ENCODE peak calls at places on chromosomes 2 and 18, in four cellular contexts. One of them, this sample, is unnamed.

GRCh38 chr2:238228700-238229099 is 11.1 kb downstream of the HES6 start:
- DNase-seq in K562: no peak
- DNase-seq in A549: no peak
- DNase-seq in GM12878: no peak
- DNase-seq in this sample: no peak

GRCh38 chr18:47758000-47758399 is 172.5 kb downstream of the SMAD2 start:
- DNase-seq in K562: no peak
- DNase-seq in A549: no peak
- DNase-seq in GM12878: no peak
- DNase-seq in this sample: no peak

GRCh38 chr18:24364177-24364576 is 33.4 kb downstream of the OSBPL1A start:
- DNase-seq in K562: no peak
- DNase-seq in A549: no peak
- DNase-seq in GM12878: no peak
- DNase-seq in this sample: no peak

GRCh38 chr2:120620025-120620793 is 115.5 kb upstream of the GLI2 start:
- DNase-seq in K562: no peak
- DNase-seq in A549: peak
- DNase-seq in GM12878: no peak
- DNase-seq in this sample: no peak

GRCh38 chr18:48295586-48296311 is 113.4 kb downstream of the ZBTB7C start:
- DNase-seq in K562: no peak
- DNase-seq in A549: no peak
- DNase-seq in GM12878: no peak
- DNase-seq in this sample: peak

GRCh38 chr18:74440808-74441427 is 16.2 kb downstream of the DIPK1C start:
- DNase-seq in K562: no peak
- DNase-seq in A549: no peak
- DNase-seq in GM12878: no peak
- DNase-seq in this sample: no peak

GRCh38 chr2:88281302-88282217 is 111.4 kb downstream of the THNSL2 start:
- DNase-seq in K562: no peak
- DNase-seq in A549: no peak
- DNase-seq in GM12878: no peak
- DNase-seq in this sample: no peak

GRCh38 chr2:217800433-217801114 is 202.2 kb downstream of the TNS1 start:
- DNase-seq in K562: no peak
- DNase-seq in A549: no peak
- DNase-seq in GM12878: no peak
- DNase-seq in this sample: peak

GRCh38 chr18:46386788-46387187 is 270.2 kb downstream of the LOXHD1 start:
- DNase-seq in K562: no peak
- DNase-seq in A549: no peak
- DNase-seq in GM12878: no peak
- DNase-seq in this sample: no peak

GRCh38 chr2:41933035-41933429 is 114.8 kb upstream of the PKDCC start:
- DNase-seq in K562: no peak
- DNase-seq in A549: no peak
- DNase-seq in GM12878: no peak
- DNase-seq in this sample: no peak

GRCh38 chr18:73199151-73199550 is 331.4 kb upstream of the NETO1 start:
- DNase-seq in K562: no peak
- DNase-seq in A549: no peak
- DNase-seq in GM12878: no peak
- DNase-seq in this sample: no peak

GRCh38 chr2:1945837-1946236 is 201.5 kb upstream of the PXDN start:
- DNase-seq in K562: no peak
- DNase-seq in A549: no peak
- DNase-seq in GM12878: no peak
- DNase-seq in this sample: no peak

GRCh38 chr2:20563833-20564232 is 87.1 kb downstream of the HS1BP3 start:
- DNase-seq in K562: no peak
- DNase-seq in A549: no peak
- DNase-seq in GM12878: no peak
- DNase-seq in this sample: no peak

GRCh38 chr2:176613358-176614032 is 344.3 kb downstream of the MTX2 start:
- DNase-seq in K562: no peak
- DNase-seq in A549: no peak
- DNase-seq in GM12878: no peak
- DNase-seq in this sample: no peak

GRCh38 chr2:55048514-55048924 is 1.7 kb downstream of the RTN4 start:
- DNase-seq in K562: peak
- DNase-seq in A549: peak
- DNase-seq in GM12878: no peak
- DNase-seq in this sample: no peak

GRCh38 chr2:55051026-55051866 is 995 bp upstream of the RTN4 start:
- DNase-seq in K562: peak
- DNase-seq in A549: peak
- DNase-seq in GM12878: no peak
- DNase-seq in this sample: no peak

GRCh38 chr2:55048925-55049793 is 1.1 kb downstream of the RTN4 start:
- DNase-seq in K562: peak
- DNase-seq in A549: peak
- DNase-seq in GM12878: no peak
- DNase-seq in this sample: peak

GRCh38 chr2:55050133-55050994 is at the start of gene RTN4:
- DNase-seq in K562: peak
- DNase-seq in A549: peak
- DNase-seq in GM12878: peak
- DNase-seq in this sample: peak

GRCh38 chr2:55049794-55050132 is 488 bp downstream of the RTN4 start:
- DNase-seq in K562: no peak
- DNase-seq in A549: peak
- DNase-seq in GM12878: no peak
- DNase-seq in this sample: no peak
- TF ChIP-seq ESRRA in K562: no peak
- TF ChIP-seq ESRRA in A549: no peak
- TF ChIP-seq ESRRA in GM12878: no peak
- TF ChIP-seq ESRRA in this sample: no peak

GRCh38 chr18:56841836-56842235 is 190.7 kb downstream of the WDR7 start:
- DNase-seq in K562: no peak
- DNase-seq in A549: no peak
- DNase-seq in GM12878: no peak
- DNase-seq in this sample: no peak
- TF ChIP-seq ESRRA in K562: no peak
- TF ChIP-seq ESRRA in A549: no peak
- TF ChIP-seq ESRRA in GM12878: no peak
- TF ChIP-seq ESRRA in this sample: no peak

GRCh38 chr2:239937866-239938640 is 87.1 kb downstream of the NDUFA10 start:
- DNase-seq in K562: no peak
- DNase-seq in A549: no peak
- DNase-seq in GM12878: no peak
- DNase-seq in this sample: peak

GRCh38 chr2:239934571-239935171 is 90.5 kb downstream of the NDUFA10 start:
- DNase-seq in K562: peak
- DNase-seq in A549: peak
- DNase-seq in GM12878: no peak
- DNase-seq in this sample: peak

GRCh38 chr2:239938651-239939486 is 86.3 kb downstream of the NDUFA10 start:
- DNase-seq in K562: no peak
- DNase-seq in A549: no peak
- DNase-seq in GM12878: no peak
- DNase-seq in this sample: peak

GRCh38 chr2:239935789-239936758 is 89.1 kb downstream of the NDUFA10 start:
- DNase-seq in K562: no peak
- DNase-seq in A549: no peak
- DNase-seq in GM12878: no peak
- DNase-seq in this sample: peak

DNA sequence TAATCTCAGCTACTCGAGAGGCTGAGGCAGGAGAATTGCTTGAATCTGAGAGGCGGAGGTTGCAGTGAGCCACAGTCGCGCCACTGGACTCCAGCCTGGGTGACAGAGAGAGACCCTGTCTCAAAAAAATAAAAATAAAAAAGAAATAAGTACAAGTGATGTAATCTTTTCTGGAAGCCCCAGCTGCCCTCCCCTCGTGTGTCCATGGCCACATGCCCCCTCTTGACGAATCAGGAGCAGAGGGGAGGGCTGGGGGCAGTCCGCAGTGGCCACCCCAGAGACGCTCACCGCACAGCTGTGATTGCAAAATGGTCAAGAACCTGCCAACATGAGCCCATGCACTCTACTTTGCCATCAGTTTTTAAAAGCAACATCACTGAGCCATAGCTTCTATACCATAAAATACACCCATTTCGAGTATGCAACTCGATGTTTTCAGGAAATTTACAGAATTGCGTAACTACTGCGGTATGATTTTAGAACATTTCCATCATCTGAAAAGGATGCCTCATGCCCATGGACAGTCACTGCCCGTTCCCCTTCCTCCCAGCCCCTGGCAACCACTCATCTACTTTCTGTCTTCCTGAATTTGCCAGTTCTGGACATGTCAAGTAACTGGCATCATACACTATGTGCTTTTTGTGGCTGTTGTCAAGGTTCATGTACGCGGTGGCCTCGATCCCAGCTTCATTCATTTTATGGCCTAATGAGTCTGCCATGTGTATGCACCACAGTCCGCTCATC is 88.1 kb downstream of the NDUFA10 start:
- DNase-seq in K562: no peak
- DNase-seq in A549: no peak
- DNase-seq in GM12878: no peak
- DNase-seq in this sample: peak
- TF ChIP-seq ESRRA in K562: no peak
- TF ChIP-seq ESRRA in A549: no peak
- TF ChIP-seq ESRRA in GM12878: no peak
- TF ChIP-seq ESRRA in this sample: no peak

GRCh38 chr2:109085912-109086742 is 42.9 kb upstream of the SH3RF3 start:
- DNase-seq in K562: no peak
- DNase-seq in A549: no peak
- DNase-seq in GM12878: no peak
- DNase-seq in this sample: no peak

GRCh38 chr2:109086743-109087020 is 42.3 kb upstream of the SH3RF3 start:
- DNase-seq in K562: no peak
- DNase-seq in A549: no peak
- DNase-seq in GM12878: no peak
- DNase-seq in this sample: no peak

GRCh38 chr2:109084341-109084740 is 44.7 kb upstream of the SH3RF3 start:
- DNase-seq in K562: no peak
- DNase-seq in A549: no peak
- DNase-seq in GM12878: no peak
- DNase-seq in this sample: no peak

GRCh38 chr2:109081374-109081773 is 47.6 kb upstream of the SH3RF3 start:
- DNase-seq in K562: no peak
- DNase-seq in A549: no peak
- DNase-seq in GM12878: no peak
- DNase-seq in this sample: no peak

DNA sequence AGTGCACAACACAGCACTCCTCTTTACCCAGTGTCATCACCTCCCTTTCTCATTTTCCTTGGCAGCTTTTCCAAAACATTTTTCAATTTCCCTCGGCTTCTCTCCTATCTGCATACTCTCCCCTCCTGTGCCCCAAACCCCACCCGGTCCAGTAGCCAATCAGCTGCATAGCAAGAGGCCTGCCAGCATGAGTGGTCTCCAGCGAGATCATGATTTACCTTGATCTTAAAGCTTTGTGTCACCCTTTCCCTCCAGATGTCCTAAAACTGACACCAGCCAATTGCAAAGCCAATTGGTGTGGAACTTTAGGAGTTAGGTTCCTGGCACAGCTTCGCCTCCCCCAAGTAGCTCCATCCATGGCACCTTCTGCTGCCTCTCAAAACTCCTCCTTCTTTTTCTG is 45.2 kb upstream of the SH3RF3 start:
- DNase-seq in K562: no peak
- DNase-seq in A549: no peak
- DNase-seq in GM12878: no peak
- DNase-seq in this sample: no peak
- TF ChIP-seq ESRRA in K562: no peak
- TF ChIP-seq ESRRA in A549: no peak
- TF ChIP-seq ESRRA in GM12878: no peak
- TF ChIP-seq ESRRA in this sample: no peak

GRCh38 chr2:98508690-98509054 is 64.0 kb downstream of the INPP4A start:
- DNase-seq in K562: peak
- DNase-seq in A549: no peak
- DNase-seq in GM12878: no peak
- DNase-seq in this sample: no peak

GRCh38 chr2:98505991-98506664 is 61.5 kb downstream of the INPP4A start:
- DNase-seq in K562: no peak
- DNase-seq in A549: no peak
- DNase-seq in GM12878: no peak
- DNase-seq in this sample: no peak

GRCh38 chr2:98507461-98507860 is 62.8 kb downstream of the INPP4A start:
- DNase-seq in K562: peak
- DNase-seq in A549: no peak
- DNase-seq in GM12878: no peak
- DNase-seq in this sample: no peak

GRCh38 chr2:98509542-98510321 is 65.1 kb downstream of the INPP4A start:
- DNase-seq in K562: peak
- DNase-seq in A549: no peak
- DNase-seq in GM12878: no peak
- DNase-seq in this sample: no peak

DNA sequence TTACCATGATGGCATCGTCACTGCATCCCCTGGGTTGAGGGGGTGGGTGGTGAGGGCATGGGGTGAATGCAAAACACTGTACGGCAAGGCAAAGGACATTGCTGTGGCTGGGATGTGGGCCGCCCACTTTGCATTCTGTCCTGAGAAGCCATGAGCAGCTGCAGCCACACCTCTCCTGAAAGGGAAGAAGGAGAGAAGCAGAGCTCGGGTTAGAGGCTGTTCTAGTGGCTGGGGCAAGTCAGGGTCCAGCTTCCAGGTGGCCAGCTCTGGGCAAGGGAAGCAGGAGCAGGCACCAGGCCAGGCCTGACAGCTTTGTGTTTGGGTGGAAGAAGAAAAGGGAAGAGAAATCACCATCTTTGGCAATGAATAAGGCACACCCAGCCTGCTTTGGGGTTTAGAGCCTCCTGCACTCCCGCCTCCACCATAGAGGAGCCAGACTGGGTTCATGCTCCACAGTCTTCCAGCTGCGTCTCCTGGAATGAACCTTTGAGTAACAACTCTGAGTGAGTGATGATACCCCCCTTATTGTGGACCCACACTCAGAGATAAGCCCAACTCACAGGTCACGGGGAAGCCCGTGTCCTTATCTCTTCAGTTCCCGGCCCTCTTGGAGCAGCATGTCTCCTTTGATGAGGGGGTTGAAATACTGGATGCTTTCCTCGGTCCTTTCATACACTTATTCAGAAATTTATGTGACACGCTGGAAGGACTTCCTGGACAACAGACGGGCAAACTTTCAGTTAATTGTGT is 63.5 kb downstream of the INPP4A start:
- DNase-seq in K562: peak
- DNase-seq in A549: no peak
- DNase-seq in GM12878: no peak
- DNase-seq in this sample: no peak
- TF ChIP-seq ESRRA in K562: no peak
- TF ChIP-seq ESRRA in A549: no peak
- TF ChIP-seq ESRRA in GM12878: no peak
- TF ChIP-seq ESRRA in this sample: no peak

This sample was measured in WTC11.